ENCODE peak calls at places on chromosome 6, in ten cellular contexts. P is heart right ventricle; X is naive B cell; T is NCI-H2029; G is activated T-cell treated with anti-CD3 and anti-CD28 coated beads for 24 hours; V is NCI-H345; N is ACHN; S is putamen; R is activated CD4-positive, alpha-beta T cell treated with anti-CD3 and anti-CD28 coated beads, Interleukin-2, amount 50 U/mL, for 48 hours; Z is GM23248. B is an unnamed sample.

GRCh38 chr6:11307226-11307625 is 74.8 kb upstream of the NEDD9 start:
- DNase-seq in T (no peak), N (no peak), G (no peak), X (no peak), Z (no peak), R (no peak), S (no peak), P (no peak), V (no peak), B (no peak)

GRCh38 chr6:105346052-105346451 is 56.8 kb downstream of the PREP start:
- DNase-seq in G (no peak), P (no peak), R (no peak), T (no peak), V (no peak), N (no peak), S (peak; percentile 10), X (no peak), Z (peak; percentile 81), B (no peak)

GRCh38 chr6:168194732-168195565 is 115.9 kb upstream of the FRMD1 start:
- DNase-seq in G (no peak), R (no peak), Z (no peak), T (no peak), V (no peak), N (peak; percentile 6), X (no peak), S (no peak), P (no peak), B (no peak)

GRCh38 chr6:17828149-17828548 is 121.4 kb upstream of the NUP153 start:
- DNase-seq in X (no peak), N (no peak), Z (no peak), P (no peak), G (no peak), R (no peak), V (no peak), S (no peak), T (no peak), B (no peak)

GRCh38 chr6:47301441-47301840 is 8.3 kb downstream of the TNFRSF21 start:
- DNase-seq in X (no peak), R (no peak), G (no peak), V (no peak), N (no peak), S (no peak), T (no peak), Z (no peak), P (no peak), B (no peak)

GRCh38 chr6:66897576-66897975 is 1190.5 kb upstream of the EYS start:
- DNase-seq in P (no peak), Z (no peak), R (no peak), X (no peak), N (peak; percentile 3), G (no peak), S (no peak), T (no peak), V (no peak), B (no peak)

GRCh38 chr6:15596241-15596896 is 66.5 kb downstream of the DTNBP1 start:
- DNase-seq in P (no peak), V (no peak), X (no peak), Z (no peak), G (no peak), S (no peak), R (no peak), T (no peak), N (no peak), B (no peak)

GRCh38 chr6:102619585-102619984 is 1226.1 kb downstream of the GRIK2 start:
- DNase-seq in N (peak; percentile 18), Z (peak; percentile 33), X (no peak), P (no peak), T (peak; percentile 3), R (no peak), S (no peak), V (no peak), G (no peak), B (no peak)

GRCh38 chr6:152428126-152428525 is 209.0 kb downstream of the SYNE1 start:
- DNase-seq in S (no peak), N (peak; percentile 91), R (no peak), V (no peak), T (no peak), X (no peak), Z (no peak), P (no peak), G (no peak), B (no peak)

GRCh38 chr6:12537389-12537788 is 179.2 kb upstream of the PHACTR1 start:
- DNase-seq in T (no peak), V (no peak), P (no peak), S (no peak), X (no peak), R (no peak), N (no peak), G (no peak), Z (no peak), B (no peak)

GRCh38 chr6:35044771-35045275 is 96.3 kb downstream of the TCP11 start:
- DNase-seq in Z (peak; percentile 62), R (no peak), N (no peak), T (peak; percentile 88), G (no peak), X (no peak), P (no peak), S (no peak), V (peak; percentile 74), B (no peak)

GRCh38 chr6:51257938-51258337 is 439.3 kb downstream of the TFAP2B start:
- DNase-seq in S (no peak), Z (no peak), P (no peak), N (no peak), T (no peak), X (no peak), G (no peak), R (no peak), V (no peak), B (no peak)

GRCh38 chr6:166825553-166826145 is 130.7 kb downstream of the RNASET2 start:
- DNase-seq in S (no peak), V (no peak), Z (peak; percentile 23), T (no peak), G (no peak), X (no peak), R (no peak), N (no peak), P (no peak), B (no peak)

GRCh38 chr6:143802833-143803565 is 40.1 kb upstream of the LTV1 start:
- DNase-seq in S (no peak), R (no peak), P (no peak), V (no peak), G (no peak), T (no peak), Z (peak; percentile 63), N (no peak), X (no peak), B (no peak)

GRCh38 chr6:106381871-106382270 is 21.4 kb downstream of the CRYBG1 start:
- DNase-seq in P (no peak), X (no peak), N (no peak), G (no peak), Z (peak; percentile 36), V (no peak), S (no peak), T (peak; percentile 20), R (no peak), B (no peak)

GRCh38 chr6:168078943-168079405 is at the start of gene FRMD1:
- DNase-seq in S (no peak), X (no peak), N (no peak), R (no peak), P (no peak), T (no peak), Z (no peak), V (no peak), G (no peak), B (no peak)

GRCh38 chr6:105810922-105811482 is 275.1 kb upstream of the PRDM1 start:
- DNase-seq in V (no peak), P (no peak), R (no peak), N (no peak), G (no peak), T (no peak), X (no peak), Z (no peak), S (no peak), B (no peak)

GRCh38 chr6:90456001-90456400 is 130.9 kb downstream of the MAP3K7 start:
- DNase-seq in X (no peak), V (no peak), R (no peak), Z (no peak), G (no peak), N (no peak), S (no peak), P (no peak), T (no peak), B (no peak)

GRCh38 chr6:157715766-157716171 is 107.3 kb upstream of the SNX9 start:
- DNase-seq in G (no peak), S (no peak), V (no peak), T (no peak), N (no peak), P (peak; percentile 67), X (no peak), Z (peak; percentile 98), R (no peak), B (no peak)

GRCh38 chr6:161232467-161232866 is 41.4 kb downstream of the AGPAT4 start:
- DNase-seq in X (no peak), Z (no peak), S (no peak), P (no peak), V (no peak), N (no peak), G (no peak), R (no peak), T (no peak), B (no peak)

GRCh38 chr6:90870561-90870960 is 283.7 kb upstream of the MAP3K7 start:
- DNase-seq in X (no peak), Z (no peak), T (no peak), N (no peak), G (no peak), P (no peak), S (no peak), V (no peak), R (no peak), B (no peak)

GRCh38 chr6:127550403-127550802 is 26.6 kb upstream of the C6orf58 start:
- DNase-seq in P (no peak), X (no peak), S (no peak), G (no peak), Z (peak; percentile 82), R (no peak), T (no peak), N (no peak), V (no peak), B (no peak)

GRCh38 chr6:154593122-154593521 is 82.6 kb upstream of the CNKSR3 start:
- DNase-seq in P (peak; percentile 73), T (peak; percentile 95), R (no peak), Z (no peak), G (no peak), X (no peak), V (peak; percentile 84), N (no peak), S (no peak), B (no peak)

GRCh38 chr6:114389111-114389510 is 46.3 kb upstream of the HS3ST5 start:
- DNase-seq in P (no peak), T (no peak), R (no peak), G (no peak), V (no peak), X (no peak), Z (no peak), S (no peak), N (no peak), B (no peak)

GRCh38 chr6:71982385-71982784 is 96.0 kb downstream of the RIMS1 start:
- DNase-seq in N (no peak), R (no peak), Z (peak; percentile 30), S (no peak), G (no peak), T (no peak), P (no peak), X (no peak), V (no peak), B (no peak)

GRCh38 chr6:138509371-138509770 is 10.1 kb upstream of the NHSL1 start:
- DNase-seq in R (peak; percentile 42), Z (peak; percentile 61), V (peak; percentile 40), P (peak; percentile 53), X (peak; percentile 29), G (peak; percentile 11), S (peak; percentile 41), N (peak; percentile 57), T (no peak), B (peak; percentile 32)

GRCh38 chr6:54059683-54060082 is 51.6 kb upstream of the MLIP start:
- DNase-seq in G (no peak), S (no peak), X (no peak), P (no peak), R (no peak), T (no peak), Z (peak; percentile 28), V (no peak), N (no peak), B (no peak)

GRCh38 chr6:12890171-12890790 is 173.7 kb downstream of the PHACTR1 start:
- DNase-seq in Z (no peak), R (peak; percentile 39), S (no peak), G (peak; percentile 6), P (no peak), N (peak; percentile 4), V (no peak), T (no peak), X (no peak), B (no peak)

B was measured in cerebellar nuclear complex.